ENCODE peak calls at places on chromosomes 4 and X, in eight cellular contexts. P, C, H, L, S, Y, Z and F are unnamed samples.

GRCh38 chr4:168784786-168785461 is 225.1 kb downstream of the CBR4 start:
- DNase-seq in P (no peak), C (peak; percentile 64), H (no peak), L (no peak), S (no peak), Y (no peak), Z (peak; percentile 71), F (no peak)

GRCh38 chr4:23934223-23934622 is 44.4 kb upstream of the PPARGC1A start:
- DNase-seq in P (peak; percentile 11), C (no peak), H (no peak), L (no peak), S (no peak), Y (no peak), Z (no peak), F (no peak)

GRCh38 chr4:139887378-139887801 is 221.8 kb downstream of the MGST2 start:
- DNase-seq in P (no peak), C (no peak), H (no peak), L (no peak), S (no peak), Y (no peak), Z (no peak), F (no peak)

GRCh38 chrX:16547644-16548043 is 102.3 kb upstream of the S100G start:
- DNase-seq in P (no peak), C (no peak), H (no peak), L (no peak), S (no peak), Y (no peak), Z (no peak), F (no peak)

GRCh38 chrX:40945366-40945713 is 139.9 kb upstream of the USP9X start:
- DNase-seq in P (peak; percentile 30), C (no peak), H (peak; percentile 29), L (peak; percentile 39), S (peak; percentile 62), Y (no peak), Z (peak; percentile 43), F (no peak)

GRCh38 chr4:72312032-72312650 is 256.9 kb downstream of the ADAMTS3 start:
- DNase-seq in P (no peak), C (peak; percentile 86), H (peak; percentile 80), L (peak; percentile 45), S (no peak), Y (no peak), Z (peak; percentile 41), F (no peak)

GRCh38 chr4:96145671-96146070 is 305.8 kb downstream of the PDHA2 start:
- DNase-seq in P (no peak), C (no peak), H (no peak), L (no peak), S (no peak), Y (no peak), Z (no peak), F (no peak)

GRCh38 chr4:56181140-56181950 is 205.9 kb downstream of the AASDH start:
- DNase-seq in P (peak; percentile 92), C (no peak), H (no peak), L (peak; percentile 73), S (no peak), Y (no peak), Z (no peak), F (no peak)

GRCh38 chrX:9611436-9612145 is 146.7 kb downstream of the TBL1X start:
- DNase-seq in P (no peak), C (no peak), H (no peak), L (peak; percentile 37), S (no peak), Y (no peak), Z (peak; percentile 14), F (no peak)

GRCh38 chr4:55546633-55547460 is at the start of gene CLOCK:
- DNase-seq in P (peak; percentile 90), C (peak; percentile 91), H (peak; percentile 90), L (peak; percentile 84), S (peak; percentile 76), Y (peak; percentile 88), Z (peak; percentile 79), F (peak; percentile 89)

GRCh38 chrX:2360731-2361130 is 140.0 kb downstream of the DHRSX start:
- DNase-seq in P (no peak), C (no peak), H (no peak), L (no peak), S (no peak), Y (no peak), Z (peak; percentile 3), F (peak; percentile 23)

GRCh38 chrX:31591355-31591754 is 519.5 kb upstream of the FTHL17 start:
- DNase-seq in P (no peak), C (no peak), H (no peak), L (no peak), S (no peak), Y (no peak), Z (no peak), F (no peak)

GRCh38 chr4:39642885-39643550 is 4.4 kb upstream of the SMIM14 start:
- DNase-seq in P (peak; percentile 65), C (no peak), H (no peak), L (no peak), S (no peak), Y (no peak), Z (no peak), F (no peak)

GRCh38 chrX:1465261-1466231 is 12.8 kb upstream of the ASMTL start:
- DNase-seq in P (no peak), C (peak; percentile 67), H (no peak), L (no peak), S (peak; percentile 38), Y (peak; percentile 7), Z (no peak), F (no peak)

GRCh38 chr4:99868126-99868596 is 26.1 kb downstream of the LAMTOR3 start:
- DNase-seq in P (no peak), C (no peak), H (no peak), L (no peak), S (no peak), Y (no peak), Z (no peak), F (no peak)

GRCh38 chr4:174105202-174105601 is 178.3 kb downstream of the FBXO8 start:
- DNase-seq in P (no peak), C (no peak), H (no peak), L (no peak), S (no peak), Y (no peak), Z (no peak), F (no peak)

GRCh38 chr4:174110180-174110579 is 173.3 kb downstream of the FBXO8 start:
- DNase-seq in P (no peak), C (no peak), H (no peak), L (no peak), S (no peak), Y (no peak), Z (no peak), F (no peak)

GRCh38 chr4:174111350-174111888 is 172.0 kb downstream of the FBXO8 start:
- DNase-seq in P (no peak), C (no peak), H (no peak), L (no peak), S (no peak), Y (no peak), Z (no peak), F (no peak)

GRCh38 chr4:174107749-174108354 is 175.6 kb downstream of the FBXO8 start:
- DNase-seq in P (peak; percentile 20), C (no peak), H (no peak), L (peak; percentile 20), S (no peak), Y (no peak), Z (no peak), F (no peak)
- TF ChIP-seq CTCF in P (no peak), C (no peak), H (no peak), L (no peak), S (no peak), Y (no peak), Z (no peak), F (no peak)

GRCh38 chrX:104098151-104098808 is 14.0 kb upstream of the ZCCHC18 start:
- DNase-seq in P (peak; percentile 72), C (no peak), H (peak; percentile 32), L (peak; percentile 68), S (no peak), Y (peak; percentile 25), Z (peak; percentile 52), F (peak; percentile 38)
- TF ChIP-seq CTCF in P (peak; percentile 37), C (peak; percentile 33), H (peak; percentile 66), L (peak; percentile 71), S (peak; percentile 34), Y (peak; percentile 64), Z (peak; percentile 43), F (peak; percentile 70)

DNA sequence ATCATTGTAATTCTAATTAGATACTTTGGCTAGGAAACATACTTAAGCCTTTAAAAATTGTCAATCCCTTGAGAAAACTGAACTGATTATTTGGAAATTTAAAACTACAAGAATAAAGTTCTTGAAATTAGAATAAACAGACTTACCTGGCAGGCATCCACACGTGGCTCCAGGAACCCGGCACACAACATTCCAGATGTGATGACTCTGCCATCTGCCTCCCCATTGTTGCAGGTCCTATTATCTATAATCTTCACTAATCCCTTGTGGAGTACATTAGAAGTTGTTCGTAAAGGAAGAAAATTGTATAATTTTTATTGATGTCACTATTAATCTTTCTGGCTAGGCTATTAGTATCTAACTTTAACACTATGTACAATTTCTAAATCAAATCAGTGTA is 16.2 kb upstream of the GNRHR start:
- DNase-seq in P (no peak), C (no peak), H (no peak), L (no peak), S (no peak), Y (no peak), Z (no peak), F (no peak)
- TF ChIP-seq CTCF in P (no peak), C (no peak), H (no peak), L (no peak), S (no peak), Y (no peak), Z (no peak), F (no peak)

GRCh38 chrX:153621949-153622598 is 23.1 kb upstream of the CCNQ start:
- DNase-seq in P (no peak), C (no peak), H (no peak), L (no peak), S (no peak), Y (no peak), Z (no peak), F (no peak)

GRCh38 chrX:153624196-153625091 is 22.6 kb upstream of the DUSP9 start:
- DNase-seq in P (no peak), C (no peak), H (no peak), L (no peak), S (no peak), Y (no peak), Z (no peak), F (no peak)

GRCh38 chrX:153622661-153623309 is 23.8 kb upstream of the CCNQ start:
- DNase-seq in P (no peak), C (no peak), H (no peak), L (no peak), S (no peak), Y (no peak), Z (no peak), F (no peak)

GRCh38 chrX:153625271-153626024 is 21.6 kb upstream of the DUSP9 start:
- DNase-seq in P (no peak), C (no peak), H (no peak), L (no peak), S (peak; percentile 30), Y (no peak), Z (no peak), F (no peak)

DNA sequence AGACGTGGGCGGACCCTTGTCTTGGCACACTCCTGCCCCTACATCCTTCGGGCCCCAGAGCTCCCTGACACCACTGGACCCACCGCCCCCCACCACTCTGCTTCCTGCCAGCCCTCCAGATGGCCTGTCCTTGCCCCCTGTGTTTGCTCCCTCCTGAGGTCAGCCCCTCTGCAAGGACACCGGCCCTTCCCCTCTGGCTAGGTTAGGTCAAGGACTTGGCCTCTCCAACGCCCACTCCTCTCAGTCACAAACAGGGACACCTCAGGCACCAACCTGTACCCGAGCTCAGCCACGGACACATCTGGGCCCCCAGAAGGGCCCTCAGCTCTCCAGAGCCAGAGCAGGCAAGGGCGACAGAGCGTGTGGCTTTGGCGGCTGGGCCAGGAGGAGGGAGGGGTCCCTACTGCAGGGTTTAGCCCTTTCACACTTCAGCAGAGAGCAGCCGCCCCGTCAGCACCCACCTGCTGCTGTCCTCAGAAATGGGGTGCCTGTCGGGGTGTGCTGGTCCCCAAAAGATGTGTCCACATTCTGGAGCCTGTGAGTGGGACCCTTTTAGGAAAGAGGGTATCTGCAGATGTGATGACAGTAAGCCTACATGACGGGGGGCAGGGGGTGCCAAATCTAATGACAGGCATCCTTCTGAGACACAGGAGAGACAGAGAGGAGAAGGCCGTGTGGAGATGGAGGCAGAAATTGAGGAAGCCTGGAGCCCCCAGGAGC is 23.5 kb upstream of the DUSP9 start:
- DNase-seq in P (no peak), C (no peak), H (no peak), L (no peak), S (no peak), Y (no peak), Z (no peak), F (no peak)
- TF ChIP-seq CTCF in P (no peak), C (no peak), H (no peak), L (no peak), S (no peak), Y (no peak), Z (no peak), F (no peak)